ENCODE peak calls at places on chromosomes 12 and 14, in four cellular contexts. M is HCT116, Z is K562, R is Panc1. D is an unnamed sample.

GRCh38 chr14:39988939-39989338 is 556.7 kb upstream of the FBXO33 start:
- DNase-seq in M (peak), Z (peak), R (peak), D (peak)

GRCh38 chr12:50224026-50224692 is 57.0 kb upstream of the CERS5 start:
- DNase-seq in M (peak), Z (no peak), R (peak), D (peak)

GRCh38 chr12:129753596-129753995 is 150.2 kb downstream of the TMEM132D start:
- DNase-seq in M (no peak), Z (no peak), R (no peak), D (no peak)

GRCh38 chr14:33738481-33738880 is 212.4 kb downstream of the EGLN3 start:
- DNase-seq in M (no peak), Z (no peak), R (no peak), D (no peak)

GRCh38 chr12:41190360-41190759 is 2.2 kb downstream of the PDZRN4 start:
- DNase-seq in M (no peak), Z (peak), R (no peak), D (peak)

GRCh38 chr14:54713364-54713763 is 146.4 kb downstream of the SAMD4A start:
- DNase-seq in M (no peak), Z (no peak), R (no peak), D (no peak)

GRCh38 chr12:622420-622819 is 40.8 kb downstream of the NINJ2 start:
- DNase-seq in M (no peak), Z (no peak), R (no peak), D (no peak)

GRCh38 chr12:129825316-129825715 is 78.5 kb downstream of the TMEM132D start:
- DNase-seq in M (no peak), Z (no peak), R (no peak), D (no peak)

GRCh38 chr12:121582583-121583333 is 1.9 kb upstream of the KDM2B start:
- DNase-seq in M (no peak), Z (peak), R (no peak), D (peak)

GRCh38 chr12:60162988-60163720 is 567.3 kb downstream of the SLC16A7 start:
- DNase-seq in M (no peak), Z (no peak), R (no peak), D (no peak)

GRCh38 chr14:94051115-94051514 is 25.0 kb downstream of the OTUB2 start:
- DNase-seq in M (no peak), Z (peak), R (no peak), D (no peak)

GRCh38 chr14:60317609-60318008 is 68.6 kb downstream of the PPM1A start:
- DNase-seq in M (no peak), Z (no peak), R (no peak), D (no peak)

GRCh38 chr14:68306265-68306933 is 486.5 kb downstream of the ZFP36L1 start:
- DNase-seq in M (no peak), Z (no peak), R (no peak), D (no peak)

GRCh38 chr14:100193417-100194357 is 34.2 kb upstream of the DEGS2 start:
- DNase-seq in M (no peak), Z (peak), R (no peak), D (peak)

GRCh38 chr12:102478416-102479098 is 1.8 kb downstream of the IGF1 start:
- DNase-seq in M (no peak), Z (peak), R (no peak), D (no peak)

GRCh38 chr14:78921856-78922255 is 751.7 kb downstream of the NRXN3 start:
- DNase-seq in M (no peak), Z (no peak), R (no peak), D (no peak)

GRCh38 chr14:58977366-58977765 is 211.1 kb upstream of the DAAM1 start:
- DNase-seq in M (no peak), Z (no peak), R (no peak), D (no peak)

GRCh38 chr14:59510001-59510400 is 25.7 kb downstream of the JKAMP start:
- DNase-seq in M (no peak), Z (no peak), R (no peak), D (no peak)

GRCh38 chr12:70660620-70661219 is 23.5 kb upstream of the PTPRB start:
- DNase-seq in M (peak), Z (peak), R (peak), D (no peak)

GRCh38 chr14:99131632-99132271 is 140.2 kb downstream of the BCL11B start:
- DNase-seq in M (no peak), Z (no peak), R (no peak), D (no peak)

GRCh38 chr12:16198884-16199283 is 78.6 kb downstream of the SLC15A5 start:
- DNase-seq in M (no peak), Z (peak), R (no peak), D (no peak)

GRCh38 chr14:50823051-50823762 is 7.8 kb downstream of the NIN start:
- DNase-seq in M (no peak), Z (no peak), R (no peak), D (no peak)

GRCh38 chr14:59632381-59632780 is 55.8 kb upstream of the CCDC175 start:
- DNase-seq in M (peak), Z (peak), R (no peak), D (peak)

GRCh38 chr12:84270470-84271140 is 642.0 kb downstream of the SLC6A15 start:
- DNase-seq in M (no peak), Z (no peak), R (no peak), D (no peak)

GRCh38 chr14:69614592-69614991 is 3.2 kb downstream of the SUSD6 start:
- DNase-seq in M (no peak), Z (no peak), R (no peak), D (no peak)

GRCh38 chr12:11814362-11814761 is 164.9 kb downstream of the ETV6 start:
- DNase-seq in M (no peak), Z (no peak), R (no peak), D (peak)

GRCh38 chr14:65025818-65026217 is 39.1 kb downstream of the FNTB start:
- DNase-seq in M (no peak), Z (no peak), R (no peak), D (no peak)

GRCh38 chr12:6280053-6280469 is 30.4 kb upstream of the PLEKHG6 start:
- DNase-seq in M (peak), Z (peak), R (peak), D (peak)

GRCh38 chr12:64064706-64065105 is 157.4 kb downstream of the KICS2 start:
- DNase-seq in M (no peak), Z (no peak), R (no peak), D (no peak)

GRCh38 chr12:26658991-26659390 is 174.0 kb downstream of the ITPR2 start:
- DNase-seq in M (no peak), Z (no peak), R (no peak), D (no peak)

GRCh38 chr14:49477576-49477975 is 108.6 kb downstream of the RPS29 start:
- DNase-seq in M (no peak), Z (no peak), R (no peak), D (no peak)

GRCh38 chr12:111369496-111370220 is 763 bp upstream of the PHETA1 start:
- DNase-seq in M (no peak), Z (peak), R (no peak), D (no peak)

GRCh38 chr12:64102339-64102738 is 119.8 kb downstream of the KICS2 start:
- DNase-seq in M (no peak), Z (no peak), R (no peak), D (no peak)

DNA sequence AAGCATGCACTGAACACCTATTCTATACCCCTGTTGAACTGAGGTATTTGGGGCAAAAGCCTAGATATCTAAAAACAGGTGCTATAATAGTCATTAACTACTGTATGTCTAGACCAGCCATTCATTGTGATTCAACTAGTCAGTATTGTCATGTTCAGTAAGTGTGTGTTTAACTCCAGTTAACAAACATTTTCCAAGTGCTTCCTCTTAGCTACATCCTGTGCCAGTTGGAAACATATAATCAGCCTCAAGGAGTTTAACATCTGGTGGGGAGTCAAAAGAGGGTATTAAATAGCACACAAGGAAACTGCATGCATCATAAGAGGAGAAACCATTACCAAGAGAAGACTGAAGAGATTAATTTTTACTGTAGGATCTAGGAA is 20.4 kb downstream of the TMTC1 start:
- DNase-seq in M (no peak), Z (no peak), R (no peak), D (no peak)
- TF ChIP-seq SIN3A in M (no peak), Z (no peak), R (no peak), D (no peak)

GRCh38 chr12:80056845-80057244 is 42.5 kb upstream of the OTOGL start:
- DNase-seq in M (no peak), Z (no peak), R (no peak), D (no peak)
- TF ChIP-seq TCF7L2 in M (no peak), Z (no peak), R (no peak), D (no peak)

DNA sequence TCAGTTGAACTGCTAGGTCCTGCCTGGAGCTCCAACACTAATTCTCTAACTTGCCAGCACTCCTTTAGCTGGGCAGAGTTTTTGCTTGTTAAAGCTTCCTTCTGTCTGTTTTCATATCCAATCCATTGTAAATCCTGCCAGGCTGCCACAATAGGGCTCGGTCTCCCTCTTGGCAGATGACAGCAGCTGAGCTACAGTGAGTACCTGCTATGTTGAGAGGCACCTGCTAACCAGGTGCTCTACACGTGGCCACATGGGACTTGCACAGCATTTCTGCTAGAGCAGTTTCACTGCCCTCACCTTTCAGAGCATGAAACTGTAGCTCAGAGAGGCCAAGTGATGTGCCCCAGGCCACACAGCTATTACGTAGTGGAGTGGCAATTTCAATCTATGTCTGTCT is 106.6 kb upstream of the NOS1 start:
- DNase-seq in M (no peak), Z (no peak), R (no peak), D (no peak)
- H3K27ac ChIP-seq in M (no peak), Z (no peak), R (no peak), D (no peak)

GRCh38 chr12:95836630-95837239 is 22.0 kb upstream of the SNRPF start:
- DNase-seq in M (no peak), Z (no peak), R (no peak), D (no peak)
- TF ChIP-seq SIN3A in M (no peak), Z (no peak), R (no peak), D (no peak)

GRCh38 chr12:120126635-120127005 is 10.1 kb upstream of the RAB35 start:
- DNase-seq in M (no peak), Z (no peak), R (no peak), D (no peak)
- TF ChIP-seq TCF7L2 in M (no peak), Z (no peak), R (no peak), D (no peak)

GRCh38 chr12:109461049-109461845 is 15.9 kb downstream of the KCTD10 start:
- DNase-seq in M (no peak), Z (peak), R (no peak), D (peak)
- H3K27ac ChIP-seq in M (no peak), Z (peak), R (peak), D (peak)

GRCh38 chr12:56914724-56915123 is 19.5 kb downstream of the SDR9C7 start:
- DNase-seq in M (no peak), Z (no peak), R (no peak), D (peak)
- TF ChIP-seq SIN3A in M (no peak), Z (no peak), R (no peak), D (no peak)

DNA sequence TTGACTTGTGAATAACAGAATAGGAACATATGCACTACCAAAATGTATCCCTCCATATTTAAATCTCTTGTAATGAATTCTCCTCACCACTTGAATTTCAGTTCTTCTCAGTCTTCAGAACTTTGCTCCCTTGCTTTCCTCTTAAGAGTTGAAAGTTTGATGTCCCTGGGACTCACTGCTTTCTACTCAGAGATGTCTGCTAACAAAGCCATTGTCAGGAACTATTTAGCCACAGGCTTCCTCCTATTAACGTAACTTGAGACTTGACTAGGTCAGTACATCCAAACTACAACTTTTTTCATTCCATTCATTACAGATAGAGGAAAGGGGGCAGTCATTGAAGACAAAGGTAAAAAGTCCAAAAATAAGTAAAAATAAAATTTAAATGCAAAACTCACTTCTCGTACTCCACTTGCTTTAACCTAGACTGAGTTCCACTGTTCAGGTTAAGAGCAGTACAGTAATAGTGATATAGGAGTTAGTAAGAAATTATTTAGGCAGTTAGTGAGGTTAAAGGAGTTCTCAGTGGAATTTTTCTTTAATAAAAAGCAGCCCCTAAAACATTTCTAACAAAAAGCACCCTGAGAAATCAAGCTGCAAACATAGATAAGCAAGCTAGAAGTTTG is 364.2 kb downstream of the SOX5 start:
- DNase-seq in M (no peak), Z (no peak), R (no peak), D (no peak)
- TF ChIP-seq TCF7L2 in M (no peak), Z (no peak), R (no peak), D (no peak)

DNA sequence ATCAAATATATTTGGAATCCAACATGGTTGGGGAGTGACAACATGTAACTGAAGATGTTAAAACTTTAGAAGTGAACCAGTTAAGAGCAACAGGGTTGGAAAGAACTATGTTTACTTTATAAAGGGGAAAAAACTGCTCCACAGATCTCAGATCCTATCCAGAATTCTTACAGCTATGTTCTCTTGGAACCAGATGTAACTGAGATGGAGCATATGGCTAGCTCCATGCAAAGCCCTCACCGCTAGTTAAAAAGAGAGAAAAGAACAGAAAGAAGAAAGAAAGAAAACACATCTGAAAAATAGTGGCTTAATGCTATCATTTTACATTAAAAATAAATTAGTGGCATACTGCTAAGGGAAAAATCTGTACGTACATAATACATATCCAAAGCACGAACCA is 235.3 kb downstream of the NELL2 start:
- DNase-seq in M (no peak), Z (no peak), R (no peak), D (no peak)
- H3K27ac ChIP-seq in M (no peak), Z (no peak), R (no peak), D (no peak)

DNA sequence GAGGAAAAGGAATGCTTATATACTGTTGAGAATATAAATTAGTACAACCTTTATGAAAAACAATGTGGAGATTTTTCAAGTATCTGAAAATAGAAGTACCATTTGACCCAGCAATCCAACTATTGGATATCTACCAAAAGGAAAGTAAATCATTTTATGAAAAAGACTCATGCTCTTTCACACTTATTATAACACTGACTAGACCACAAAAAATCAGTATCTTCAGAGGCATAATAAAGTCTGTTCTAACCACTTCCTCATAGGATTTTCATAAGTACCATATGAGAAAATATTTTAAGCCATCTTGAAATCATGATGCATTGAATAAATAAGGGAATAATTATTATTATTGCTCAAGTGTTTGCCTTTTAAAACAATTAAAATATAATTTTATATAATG is 90.8 kb downstream of the SLCO1B1 start:
- DNase-seq in M (no peak), Z (no peak), R (no peak), D (no peak)
- TF ChIP-seq SIN3A in M (no peak), Z (no peak), R (no peak), D (no peak)

D was measured in HepG2.